ENCODE peak calls at places on chromosomes 3 and 15, in five cellular contexts. One of them, this sample, is unnamed.

GRCh38 chr3:141447391-141447790 is 39.4 kb upstream of the RASA2 start:
- DNase-seq in IMR-90: no peak
- DNase-seq in endodermal cell: no peak
- DNase-seq in ascending aorta: no peak
- DNase-seq in breast epithelium: no peak
- DNase-seq in this sample: no peak

GRCh38 chr3:46667657-46668056 is 25.8 kb downstream of the ALS2CL start:
- DNase-seq in ascending aorta: peak; percentile 50
- DNase-seq in IMR-90: no peak
- DNase-seq in endodermal cell: peak; percentile 37
- DNase-seq in breast epithelium: no peak
- DNase-seq in this sample: no peak

GRCh38 chr3:189222927-189223706 is 51.3 kb downstream of the TPRG1 start:
- DNase-seq in breast epithelium: no peak
- DNase-seq in IMR-90: no peak
- DNase-seq in endodermal cell: no peak
- DNase-seq in ascending aorta: no peak
- DNase-seq in this sample: no peak

GRCh38 chr3:110855207-110855606 is 216.4 kb upstream of the NECTIN3 start:
- DNase-seq in endodermal cell: no peak
- DNase-seq in breast epithelium: no peak
- DNase-seq in ascending aorta: no peak
- DNase-seq in IMR-90: no peak
- DNase-seq in this sample: no peak

GRCh38 chr3:48548731-48549705 is 7.6 kb downstream of the PFKFB4 start:
- DNase-seq in endodermal cell: peak; percentile 96
- DNase-seq in ascending aorta: peak; percentile 94
- DNase-seq in breast epithelium: peak; percentile 75
- DNase-seq in IMR-90: peak; percentile 69
- DNase-seq in this sample: peak; percentile 66

GRCh38 chr15:99704444-99704838 is 28.8 kb downstream of the LYSMD4 start:
- DNase-seq in IMR-90: peak; percentile 90
- DNase-seq in breast epithelium: no peak
- DNase-seq in endodermal cell: peak; percentile 58
- DNase-seq in ascending aorta: no peak
- DNase-seq in this sample: peak; percentile 17

GRCh38 chr3:100005670-100006393 is 108.5 kb downstream of the FILIP1L start:
- DNase-seq in breast epithelium: no peak
- DNase-seq in ascending aorta: no peak
- DNase-seq in endodermal cell: no peak
- DNase-seq in IMR-90: peak; percentile 49
- DNase-seq in this sample: no peak

GRCh38 chr15:89167267-89168176 is 53.9 kb downstream of the RLBP1 start:
- DNase-seq in ascending aorta: peak; percentile 85
- DNase-seq in breast epithelium: peak; percentile 57
- DNase-seq in endodermal cell: peak; percentile 53
- DNase-seq in IMR-90: peak; percentile 65
- DNase-seq in this sample: no peak

GRCh38 chr15:40108061-40108854 is 421 bp downstream of the BMF start:
- DNase-seq in endodermal cell: peak; percentile 78
- DNase-seq in IMR-90: peak; percentile 55
- DNase-seq in breast epithelium: no peak
- DNase-seq in ascending aorta: peak; percentile 87
- DNase-seq in this sample: no peak

GRCh38 chr3:65379223-65379622 is 659.5 kb downstream of the MAGI1 start:
- DNase-seq in endodermal cell: no peak
- DNase-seq in IMR-90: no peak
- DNase-seq in breast epithelium: no peak
- DNase-seq in ascending aorta: no peak
- DNase-seq in this sample: no peak

GRCh38 chr3:28699283-28699682 is 350.7 kb upstream of the AZI2 start:
- DNase-seq in breast epithelium: no peak
- DNase-seq in IMR-90: no peak
- DNase-seq in endodermal cell: no peak
- DNase-seq in ascending aorta: no peak
- DNase-seq in this sample: no peak

GRCh38 chr3:72080101-72080500 is 295.2 kb upstream of the PROK2 start:
- DNase-seq in IMR-90: no peak
- DNase-seq in endodermal cell: no peak
- DNase-seq in ascending aorta: no peak
- DNase-seq in breast epithelium: no peak
- DNase-seq in this sample: no peak

GRCh38 chr3:187291001-187291511 is 481 bp downstream of the MASP1 start:
- DNase-seq in endodermal cell: no peak
- DNase-seq in ascending aorta: no peak
- DNase-seq in breast epithelium: no peak
- DNase-seq in IMR-90: peak; percentile 64
- DNase-seq in this sample: no peak

GRCh38 chr3:12097972-12098371 is 60.7 kb downstream of the TIMP4 start:
- DNase-seq in IMR-90: no peak
- DNase-seq in endodermal cell: no peak
- DNase-seq in breast epithelium: no peak
- DNase-seq in ascending aorta: no peak
- DNase-seq in this sample: no peak

GRCh38 chr3:25532763-25533162 is 104.7 kb downstream of the RARB start:
- DNase-seq in ascending aorta: no peak
- DNase-seq in breast epithelium: no peak
- DNase-seq in endodermal cell: peak; percentile 81
- DNase-seq in IMR-90: peak; percentile 33
- DNase-seq in this sample: no peak

GRCh38 chr15:40754574-40754882 is 526 bp downstream of the RMDN3 start:
- DNase-seq in breast epithelium: no peak
- DNase-seq in ascending aorta: peak; percentile 67
- DNase-seq in endodermal cell: peak; percentile 66
- DNase-seq in IMR-90: no peak
- DNase-seq in this sample: no peak

GRCh38 chr3:190318666-190319065 is 3.6 kb downstream of the CLDN1 start:
- DNase-seq in ascending aorta: no peak
- DNase-seq in breast epithelium: no peak
- DNase-seq in endodermal cell: no peak
- DNase-seq in IMR-90: no peak
- DNase-seq in this sample: no peak

GRCh38 chr3:122060044-122060694 is 5.0 kb downstream of the CD86 start:
- DNase-seq in breast epithelium: no peak
- DNase-seq in IMR-90: no peak
- DNase-seq in ascending aorta: no peak
- DNase-seq in endodermal cell: no peak
- DNase-seq in this sample: no peak

GRCh38 chr3:160999268-160999667 is 105.9 kb downstream of the B3GALNT1 start:
- DNase-seq in IMR-90: no peak
- DNase-seq in endodermal cell: no peak
- DNase-seq in breast epithelium: no peak
- DNase-seq in ascending aorta: no peak
- DNase-seq in this sample: no peak

DNA sequence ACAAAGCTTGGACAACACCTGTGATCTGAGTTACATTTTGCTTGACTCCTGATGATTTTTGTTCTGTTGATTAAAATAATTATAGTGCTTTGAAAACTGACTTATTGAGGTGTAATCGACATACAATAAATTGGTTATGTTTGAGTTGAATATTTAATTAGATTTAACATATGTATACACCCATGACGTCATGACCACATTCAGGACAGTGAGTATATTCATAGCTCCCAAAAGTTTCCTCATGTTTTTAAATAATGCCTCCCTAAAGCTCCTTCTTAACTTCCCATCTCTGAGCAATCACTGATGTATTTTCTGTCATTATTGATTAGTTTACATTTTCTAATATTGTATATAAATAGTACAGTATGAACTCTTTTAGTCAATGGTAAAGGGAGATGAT is 801.2 kb downstream of the PDCD6IP start:
- DNase-seq in ascending aorta: no peak
- DNase-seq in endodermal cell: no peak
- DNase-seq in breast epithelium: no peak
- DNase-seq in IMR-90: no peak
- DNase-seq in this sample: no peak
- H3K9me3 ChIP-seq in ascending aorta: no peaks in the 10 kb centered on the region
- H3K9me3 ChIP-seq in endodermal cell: peaks cover 6% of the 10 kb centered on the region
- H3K9me3 ChIP-seq in breast epithelium: peaks cover 18% of the 10 kb centered on the region
- H3K9me3 ChIP-seq in IMR-90: peaks cover 6% of the 10 kb centered on the region
- H3K9me3 ChIP-seq in this sample: no peaks in the 10 kb centered on the region

GRCh38 chr15:25242957-25243799 is 195.6 kb downstream of the UBE3A start:
- DNase-seq in IMR-90: no peak
- DNase-seq in ascending aorta: peak; percentile 47
- DNase-seq in endodermal cell: no peak
- DNase-seq in breast epithelium: peak; percentile 10
- DNase-seq in this sample: peak; percentile 3
- H3K9me3 ChIP-seq in IMR-90: peaks cover 70% of the 10 kb centered on the region
- H3K9me3 ChIP-seq in ascending aorta: peaks cover 13% of the 10 kb centered on the region
- H3K9me3 ChIP-seq in endodermal cell: no peaks in the 10 kb centered on the region
- H3K9me3 ChIP-seq in breast epithelium: peaks cover 95% of the 10 kb centered on the region
- H3K9me3 ChIP-seq in this sample: no peaks in the 10 kb centered on the region

GRCh38 chr15:27126449-27126848 is 155.5 kb downstream of the GABRG3 start:
- DNase-seq in breast epithelium: no peak
- DNase-seq in endodermal cell: no peak
- DNase-seq in ascending aorta: no peak
- DNase-seq in IMR-90: no peak
- DNase-seq in this sample: no peak

GRCh38 chr15:27123808-27124207 is 152.8 kb downstream of the GABRG3 start:
- DNase-seq in breast epithelium: no peak
- DNase-seq in endodermal cell: no peak
- DNase-seq in IMR-90: no peak
- DNase-seq in ascending aorta: no peak
- DNase-seq in this sample: no peak

GRCh38 chr15:27124287-27124830 is 153.4 kb downstream of the GABRG3 start:
- DNase-seq in breast epithelium: no peak
- DNase-seq in endodermal cell: peak; percentile 53
- DNase-seq in IMR-90: no peak
- DNase-seq in ascending aorta: no peak
- DNase-seq in this sample: no peak

GRCh38 chr15:27119695-27120266 is 148.8 kb downstream of the GABRG3 start:
- DNase-seq in endodermal cell: no peak
- DNase-seq in IMR-90: no peak
- DNase-seq in ascending aorta: no peak
- DNase-seq in breast epithelium: no peak
- DNase-seq in this sample: no peak

DNA sequence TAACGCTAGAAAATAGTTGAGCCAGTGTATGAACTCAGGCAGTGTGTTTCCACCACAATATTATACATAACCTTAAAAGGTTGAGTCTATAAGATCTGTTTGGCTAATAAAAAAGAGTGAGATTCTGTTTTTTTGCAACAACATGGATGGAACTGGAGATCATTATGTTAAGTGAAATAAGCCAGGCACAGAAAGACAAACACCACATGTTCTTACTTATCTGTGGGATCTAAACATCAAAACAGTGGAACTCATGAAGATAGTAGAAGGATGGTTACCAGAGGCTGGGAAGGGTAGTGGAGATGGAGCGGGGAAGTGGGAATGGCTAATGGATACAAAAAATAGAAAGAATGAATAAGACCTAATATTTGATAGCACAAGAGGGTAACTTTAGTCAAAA is 150.7 kb downstream of the GABRG3 start:
- DNase-seq in endodermal cell: no peak
- DNase-seq in IMR-90: no peak
- DNase-seq in breast epithelium: no peak
- DNase-seq in ascending aorta: no peak
- DNase-seq in this sample: no peak
- H3K9me3 ChIP-seq in endodermal cell: no peaks in the 10 kb centered on the region
- H3K9me3 ChIP-seq in IMR-90: peaks cover 26% of the 10 kb centered on the region
- H3K9me3 ChIP-seq in breast epithelium: no peaks in the 10 kb centered on the region
- H3K9me3 ChIP-seq in ascending aorta: no peaks in the 10 kb centered on the region
- H3K9me3 ChIP-seq in this sample: no peaks in the 10 kb centered on the region

GRCh38 chr3:197573048-197573767 is 17.4 kb upstream of the BDH1 start:
- DNase-seq in endodermal cell: peak; percentile 70
- DNase-seq in ascending aorta: no peak
- DNase-seq in IMR-90: no peak
- DNase-seq in breast epithelium: no peak
- DNase-seq in this sample: no peak

GRCh38 chr3:197564097-197564843 is 8.5 kb upstream of the BDH1 start:
- DNase-seq in breast epithelium: no peak
- DNase-seq in ascending aorta: no peak
- DNase-seq in endodermal cell: no peak
- DNase-seq in IMR-90: no peak
- DNase-seq in this sample: no peak

GRCh38 chr3:197562398-197563251 is 6.9 kb upstream of the BDH1 start:
- DNase-seq in ascending aorta: no peak
- DNase-seq in breast epithelium: no peak
- DNase-seq in IMR-90: no peak
- DNase-seq in endodermal cell: no peak
- DNase-seq in this sample: no peak

GRCh38 chr3:197567900-197568685 is 12.3 kb upstream of the BDH1 start:
- DNase-seq in ascending aorta: no peak
- DNase-seq in breast epithelium: no peak
- DNase-seq in endodermal cell: no peak
- DNase-seq in IMR-90: no peak
- DNase-seq in this sample: no peak
- H3K9me3 ChIP-seq in ascending aorta: no peaks in the 10 kb centered on the region
- H3K9me3 ChIP-seq in breast epithelium: no peaks in the 10 kb centered on the region
- H3K9me3 ChIP-seq in endodermal cell: peaks cover 80% of the 10 kb centered on the region
- H3K9me3 ChIP-seq in IMR-90: peaks cover 3% of the 10 kb centered on the region
- H3K9me3 ChIP-seq in this sample: no peaks in the 10 kb centered on the region